ENCODE peak calls at places on chromosomes 1 and 21, in seven cellular contexts. J, E, I, G, M, V and W are unnamed samples.

GRCh38 chr1:8059161-8059622 is 33.1 kb upstream of the ERRFI1 start:
- DNase-seq in J (no peak), E (no peak), I (no peak), G (no peak), M (no peak), V (no peak), W (no peak)

GRCh38 chr1:88228153-88228552 is 455.9 kb upstream of the PKN2 start:
- DNase-seq in J (peak), E (no peak), I (no peak), G (no peak), M (no peak), V (no peak), W (no peak)

GRCh38 chr1:33454646-33455282 is 17.7 kb upstream of the ZSCAN20 start:
- DNase-seq in J (no peak), E (no peak), I (no peak), G (peak), M (no peak), V (no peak), W (no peak)

GRCh38 chr1:230976825-230977747 is 1.6 kb downstream of the TTC13 start:
- DNase-seq in J (no peak), E (no peak), I (no peak), G (no peak), M (peak), V (peak), W (no peak)

GRCh38 chr1:201912832-201913231 is 24.1 kb downstream of the SHISA4 start:
- DNase-seq in J (no peak), E (no peak), I (no peak), G (no peak), M (no peak), V (no peak), W (no peak)

GRCh38 chr1:191320062-191320461 is 838.2 kb upstream of the RGS18 start:
- DNase-seq in J (no peak), E (no peak), I (no peak), G (peak), M (no peak), V (no peak), W (no peak)

GRCh38 chr1:29197590-29197924 is 15.9 kb upstream of the SRSF4 start:
- DNase-seq in J (no peak), E (no peak), I (peak), G (peak), M (peak), V (no peak), W (no peak)

GRCh38 chr1:21277178-21277577 is 13.1 kb downstream of the ECE1 start:
- DNase-seq in J (no peak), E (peak), I (no peak), G (no peak), M (no peak), V (no peak), W (no peak)

GRCh38 chr1:2972011-2972878 is 49.0 kb upstream of the ACTRT2 start:
- DNase-seq in J (no peak), E (no peak), I (no peak), G (no peak), M (no peak), V (no peak), W (no peak)

GRCh38 chr1:225996946-225997545 is 2.1 kb downstream of the SDE2 start:
- DNase-seq in J (no peak), E (no peak), I (no peak), G (no peak), M (no peak), V (no peak), W (no peak)

GRCh38 chr1:163035791-163036249 is 33.3 kb upstream of the RGS4 start:
- DNase-seq in J (peak), E (no peak), I (no peak), G (no peak), M (no peak), V (no peak), W (no peak)

GRCh38 chr1:221522440-221523050 is 219.3 kb downstream of the DUSP10 start:
- DNase-seq in J (no peak), E (no peak), I (no peak), G (no peak), M (no peak), V (no peak), W (no peak)

GRCh38 chr1:218865591-218865990 is 308.1 kb upstream of the LYPLAL1 start:
- DNase-seq in J (no peak), E (no peak), I (no peak), G (no peak), M (no peak), V (no peak), W (no peak)

GRCh38 chr1:183993132-183993531 is 44.4 kb downstream of the COLGALT2 start:
- DNase-seq in J (no peak), E (no peak), I (no peak), G (no peak), M (no peak), V (no peak), W (no peak)

GRCh38 chr1:2047749-2048729 is 2.2 kb upstream of the PRKCZ start:
- DNase-seq in J (no peak), E (no peak), I (no peak), G (no peak), M (no peak), V (peak), W (no peak)

GRCh38 chr1:230494514-230494913 is 68.4 kb upstream of the PGBD5 start:
- DNase-seq in J (no peak), E (no peak), I (no peak), G (no peak), M (no peak), V (no peak), W (no peak)

GRCh38 chr21:25911730-25912401 is 177.1 kb downstream of the GABPA start:
- DNase-seq in J (no peak), E (peak), I (no peak), G (no peak), M (no peak), V (no peak), W (no peak)

GRCh38 chr21:34733866-34734265 is 65.1 kb downstream of the CLIC6 start:
- DNase-seq in J (no peak), E (no peak), I (no peak), G (no peak), M (no peak), V (no peak), W (no peak)

GRCh38 chr1:177355575-177355974 is 184.8 kb downstream of the BRINP2 start:
- DNase-seq in J (peak), E (peak), I (no peak), G (peak), M (no peak), V (no peak), W (no peak)

GRCh38 chr21:37855568-37856391 is 60.5 kb downstream of the KCNJ6 start:
- DNase-seq in J (no peak), E (no peak), I (no peak), G (peak), M (no peak), V (no peak), W (no peak)

GRCh38 chr1:226061793-226062557 is 541 bp upstream of the H3-3A start:
- DNase-seq in J (peak), E (peak), I (no peak), G (peak), M (peak), V (peak), W (no peak)

GRCh38 chr1:8423134-8423701 is 105.3 kb downstream of the SLC45A1 start:
- DNase-seq in J (no peak), E (no peak), I (no peak), G (peak), M (peak), V (peak), W (no peak)

GRCh38 chr21:31318971-31319370 is 25.1 kb downstream of the TIAM1 start:
- DNase-seq in J (no peak), E (no peak), I (no peak), G (no peak), M (no peak), V (no peak), W (no peak)

GRCh38 chr21:35037384-35038105 is 11.6 kb downstream of the RUNX1 start:
- DNase-seq in J (no peak), E (no peak), I (no peak), G (no peak), M (no peak), V (no peak), W (no peak)

GRCh38 chr1:39917825-39918224 is 16.1 kb upstream of the MYCL start:
- DNase-seq in J (no peak), E (no peak), I (no peak), G (peak), M (no peak), V (no peak), W (no peak)

GRCh38 chr1:48701445-48701844 is 75.2 kb downstream of the BEND5 start:
- DNase-seq in J (no peak), E (no peak), I (no peak), G (no peak), M (no peak), V (no peak), W (no peak)

GRCh38 chr1:187621961-187622360 is 793.2 kb downstream of the PLA2G4A start:
- DNase-seq in J (no peak), E (no peak), I (no peak), G (no peak), M (no peak), V (no peak), W (peak)

GRCh38 chr1:39047374-39048229 is 21.5 kb downstream of the NDUFS5 start:
- DNase-seq in J (no peak), E (no peak), I (no peak), G (no peak), M (no peak), V (no peak), W (peak)

GRCh38 chr1:60765204-60765603 is 317.2 kb upstream of the NFIA start:
- DNase-seq in J (peak), E (no peak), I (peak), G (peak), M (peak), V (no peak), W (no peak)